ENCODE peak calls at places on chromosomes 7 and 10, in four cellular contexts. F is brain microvascular endothelial cell, I is trophoblast cell, P is lower lobe of right lung. L is an unnamed sample.

GRCh38 chr7:30470163-30470770 is 8.3 kb downstream of the NOD1 start:
- DNase-seq in F (peak; percentile 43), I (no peak), P (no peak), L (no peak)

GRCh38 chr10:10891437-10891836 is 126.2 kb upstream of the CELF2 start:
- DNase-seq in I (peak; percentile 32), F (peak; percentile 65), P (no peak), L (peak; percentile 83)

GRCh38 chr7:18426564-18427226 is 68.9 kb upstream of the HDAC9 start:
- DNase-seq in F (no peak), P (no peak), I (no peak), L (no peak)

GRCh38 chr10:68223535-68224165 is 8.3 kb downstream of the ATOH7 start:
- DNase-seq in F (no peak), I (no peak), P (no peak), L (no peak)

GRCh38 chr7:101243786-101244384 is 996 bp downstream of the FIS1 start:
- DNase-seq in P (no peak), I (no peak), F (peak; percentile 29), L (no peak)

GRCh38 chr10:33265621-33266020 is 68.8 kb downstream of the NRP1 start:
- DNase-seq in P (no peak), F (no peak), I (no peak), L (no peak)

GRCh38 chr10:17479015-17479615 is 24.7 kb upstream of the ST8SIA6 start:
- DNase-seq in F (no peak), I (peak; percentile 80), P (no peak), L (no peak)

GRCh38 chr7:64882341-64883112 is 20.5 kb upstream of the ZNF273 start:
- DNase-seq in I (no peak), F (no peak), P (peak; percentile 69), L (no peak)

GRCh38 chr7:116273283-116273917 is 63.1 kb downstream of the TES start:
- DNase-seq in P (no peak), F (no peak), I (no peak), L (no peak)

GRCh38 chr7:100888529-100888987 is 957 bp downstream of the UFSP1 start:
- DNase-seq in F (no peak), P (no peak), I (no peak), L (no peak)

GRCh38 chr7:81478664-81479063 is 291.2 kb downstream of the HGF start:
- DNase-seq in F (no peak), P (peak; percentile 62), I (no peak), L (no peak)

GRCh38 chr7:132650498-132650897 is 74.2 kb upstream of the PLXNA4 start:
- DNase-seq in F (peak; percentile 72), I (no peak), P (no peak), L (no peak)

DNA sequence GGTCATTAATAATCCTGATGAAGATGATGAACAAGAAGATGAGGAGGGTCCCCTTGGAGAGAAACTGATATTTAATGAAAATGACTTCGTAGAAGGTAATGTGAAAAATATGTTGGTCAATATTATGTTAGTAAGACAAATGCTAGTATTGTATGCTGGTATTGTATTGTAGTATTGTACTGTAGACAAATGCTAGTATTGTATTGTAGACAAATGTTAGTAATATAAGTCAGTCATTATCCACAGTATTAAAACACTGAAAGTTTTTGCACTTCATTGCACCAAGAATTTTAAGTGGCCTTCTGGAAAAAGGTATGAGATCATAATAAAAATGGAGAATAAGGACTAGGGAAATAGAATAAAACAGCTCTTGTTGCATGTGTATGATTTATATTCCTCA is 17.5 kb downstream of the CSGALNACT2 start:
- DNase-seq in F (no peak), I (no peak), P (no peak), L (no peak)
- H3K4me3 ChIP-seq in F (no peak overlapping the region), I (no peak overlapping the region), P (no peak overlapping the region), L (no peak overlapping the region)

GRCh38 chr7:4631021-4631663 is 51.0 kb upstream of the FOXK1 start:
- DNase-seq in P (peak; percentile 36), I (no peak), F (no peak), L (no peak)

GRCh38 chr7:4634166-4634565 is 47.9 kb upstream of the FOXK1 start:
- DNase-seq in P (no peak), I (no peak), F (no peak), L (peak; percentile 45)

GRCh38 chr7:4633012-4633411 is 49.1 kb upstream of the FOXK1 start:
- DNase-seq in F (peak; percentile 12), I (peak; percentile 66), P (no peak), L (no peak)

GRCh38 chr7:4629287-4629905 is 52.7 kb upstream of the FOXK1 start:
- DNase-seq in F (no peak), P (no peak), I (no peak), L (no peak)

GRCh38 chr7:4631664-4632171 is 50.4 kb upstream of the FOXK1 start:
- DNase-seq in F (peak; percentile 84), P (peak; percentile 84), I (peak; percentile 85), L (peak; percentile 87)
- H3K4me3 ChIP-seq in F (peak overlapping the region; percentile 45), P (peak overlapping the region; percentile 40), I (no peak overlapping the region), L (peak overlapping the region; percentile 45)

DNA sequence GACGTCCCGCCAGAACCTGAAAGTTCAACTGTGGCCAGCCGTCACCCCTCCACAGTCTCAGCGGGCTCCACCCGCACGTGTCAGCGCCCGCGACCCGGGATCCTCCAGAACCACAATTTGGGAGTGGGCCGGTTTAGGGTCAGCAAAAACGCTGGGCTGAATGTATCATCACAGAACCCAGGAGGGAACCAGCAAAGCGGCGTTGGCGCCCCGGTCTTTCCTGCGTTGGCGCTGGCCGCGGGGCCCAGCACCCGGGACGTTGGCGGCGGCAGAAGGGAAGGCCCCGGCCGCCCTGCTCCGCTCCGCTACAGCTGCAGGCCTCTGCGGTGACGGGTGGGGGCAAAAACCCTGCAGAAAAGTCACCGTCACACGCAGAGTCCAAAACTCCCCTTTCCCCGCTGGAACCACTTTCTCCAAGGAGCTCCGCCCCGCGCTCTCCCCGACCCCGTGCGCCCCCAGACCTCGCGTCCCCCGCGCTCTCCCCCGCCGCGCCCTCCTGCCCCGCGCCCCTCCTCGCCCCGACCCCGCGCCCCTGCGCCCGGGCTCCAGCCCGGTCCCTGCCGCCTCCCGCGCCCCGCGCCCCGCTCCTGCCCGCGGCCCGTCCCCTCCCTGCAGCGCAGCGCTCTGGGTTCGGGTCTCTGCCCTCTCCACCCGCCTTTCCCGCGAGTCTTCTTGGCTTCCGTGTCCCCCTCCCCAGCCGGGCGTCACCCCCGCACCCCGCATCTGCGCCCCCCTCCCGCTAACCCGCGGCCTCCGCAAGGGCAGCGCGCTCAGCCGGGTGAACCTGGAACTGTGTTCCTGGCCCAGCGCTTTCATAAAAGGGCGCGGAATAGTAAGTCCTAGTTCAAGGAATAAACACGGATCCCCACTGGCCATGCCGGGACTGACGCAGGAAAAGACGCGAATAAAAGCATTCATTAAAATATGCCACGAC is 24.0 kb upstream of the RNF32 start:
- DNase-seq in P (no peak), F (no peak), I (no peak), L (no peak)
- H3K4me3 ChIP-seq in P (peak overlapping the region; percentile 53), F (peak overlapping the region; percentile 30), I (peak overlapping the region; percentile 13), L (peak overlapping the region; percentile 13)

GRCh38 chr7:69664433-69664832 is 66.2 kb downstream of the AUTS2 start:
- DNase-seq in P (no peak), I (no peak), F (no peak), L (no peak)

GRCh38 chr7:69661342-69661741 is 63.1 kb downstream of the AUTS2 start:
- DNase-seq in I (no peak), P (no peak), F (no peak), L (no peak)

GRCh38 chr7:69668339-69668738 is 70.1 kb downstream of the AUTS2 start:
- DNase-seq in F (no peak), P (no peak), I (no peak), L (no peak)

GRCh38 chr7:69659964-69660363 is 61.7 kb downstream of the AUTS2 start:
- DNase-seq in I (no peak), P (no peak), F (no peak), L (no peak)

GRCh38 chr7:69663911-69664310 is 65.6 kb downstream of the AUTS2 start:
- DNase-seq in P (no peak), F (no peak), I (no peak), L (no peak)
- H3K4me3 ChIP-seq in P (no peak overlapping the region), F (no peak overlapping the region), I (no peak overlapping the region), L (no peak overlapping the region)

DNA sequence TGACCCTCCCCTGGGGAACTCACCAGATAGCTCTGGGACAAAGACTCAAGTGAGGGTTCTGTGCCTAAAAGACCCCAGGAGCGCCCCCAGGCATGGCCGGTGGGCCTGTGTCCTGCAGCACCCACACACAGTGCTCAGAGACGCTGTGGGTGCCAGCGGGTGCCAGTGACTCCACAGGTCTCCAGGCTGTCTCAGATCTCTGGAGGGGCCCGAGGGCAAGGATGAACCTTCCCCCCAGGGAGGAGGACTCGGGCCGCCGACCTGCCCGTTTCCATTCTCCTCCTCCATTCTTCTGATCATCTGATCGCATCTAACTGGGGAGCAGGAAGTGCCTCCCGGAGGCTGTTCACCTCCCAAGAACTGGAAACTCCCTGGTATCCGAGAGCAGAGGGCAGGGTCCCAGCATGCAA is 980 bp downstream of the ADAM8 start:
- DNase-seq in P (no peak), F (no peak), I (peak; percentile 96), L (no peak)
- H3K4me3 ChIP-seq in P (peak overlapping the region; percentile 50), F (no peak overlapping the region), I (no peak overlapping the region), L (no peak overlapping the region)

GRCh38 chr10:45373783-45374450 is at the start of gene ALOX5:
- DNase-seq in F (no peak), I (no peak), P (peak; percentile 91), L (no peak)

GRCh38 chr10:45375716-45376231 is 1.8 kb downstream of the ALOX5 start:
- DNase-seq in P (no peak), I (no peak), F (no peak), L (no peak)

GRCh38 chr10:45373003-45373782 is 823 bp upstream of the ALOX5 start:
- DNase-seq in P (peak; percentile 62), I (no peak), F (no peak), L (no peak)

GRCh38 chr10:45375101-45375500 is 1.1 kb downstream of the ALOX5 start:
- DNase-seq in I (no peak), P (no peak), F (no peak), L (no peak)

DNA sequence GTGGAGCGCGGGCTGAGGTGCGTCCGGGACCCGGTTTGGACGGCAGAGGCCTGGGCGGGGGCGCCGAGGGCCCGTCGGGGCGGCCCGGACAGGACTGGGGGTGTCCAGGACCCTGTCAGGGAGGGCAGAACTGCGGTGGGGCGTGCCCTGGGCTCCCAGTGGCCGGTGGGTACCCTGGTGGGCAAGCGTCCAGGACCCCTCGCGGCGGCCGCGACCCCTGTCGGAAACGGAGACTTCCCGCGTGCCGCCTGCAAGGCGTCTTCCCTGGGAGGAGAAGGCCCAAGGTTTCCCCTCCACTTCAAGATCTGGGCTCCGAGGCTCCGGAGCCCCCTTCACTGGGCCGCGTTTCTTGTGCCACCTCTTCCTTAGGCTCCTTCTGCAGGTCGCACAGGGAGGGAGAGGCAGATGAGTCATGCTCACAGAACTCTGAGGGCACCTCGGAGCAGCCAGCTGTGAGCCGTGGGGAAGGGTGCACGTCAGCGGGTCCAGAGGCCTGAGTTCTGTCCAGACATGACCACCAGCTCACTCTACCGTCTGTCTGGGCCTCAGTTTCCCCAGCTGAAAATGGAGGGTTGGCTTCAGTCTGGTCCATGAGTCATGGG is 536 bp downstream of the ALOX5 start:
- DNase-seq in I (no peak), F (no peak), P (no peak), L (no peak)
- H3K4me3 ChIP-seq in I (peak overlapping the region; percentile 72), F (no peak overlapping the region), P (peak overlapping the region; percentile 63), L (peak overlapping the region; percentile 29)

GRCh38 chr7:128351296-128352123 is 7.8 kb upstream of the RBM28 start:
- DNase-seq in P (no peak), F (no peak), I (no peak), L (no peak)
- H3K4me3 ChIP-seq in P (peak overlapping the region; percentile 22), F (no peak overlapping the region), I (no peak overlapping the region), L (no peak overlapping the region)